ENCODE peak calls at places on chromosome 20, in eight cellular contexts. One of them, this sample, is unnamed.

GRCh38 chr20:2873747-2874041 is 413 bp downstream of the PTPRA start:
- DNase-seq in psoas muscle: no peak
- DNase-seq in adrenal gland: peak
- DNase-seq in astrocyte of the cerebellum: no peak
- DNase-seq in pancreas: peak
- DNase-seq in left ventricle myocardium inferior: peak
- DNase-seq in neural progenitor cell: peak
- DNase-seq in BJ: no peak
- DNase-seq in this sample: no peak

GRCh38 chr20:14935285-14935684 is 597.9 kb upstream of the FLRT3 start:
- DNase-seq in pancreas: no peak
- DNase-seq in psoas muscle: no peak
- DNase-seq in BJ: no peak
- DNase-seq in astrocyte of the cerebellum: no peak
- DNase-seq in adrenal gland: no peak
- DNase-seq in neural progenitor cell: no peak
- DNase-seq in left ventricle myocardium inferior: no peak
- DNase-seq in this sample: no peak

GRCh38 chr20:58817748-58818147 is 33.0 kb downstream of the GNAS-AS1 start:
- DNase-seq in BJ: no peak
- DNase-seq in psoas muscle: no peak
- DNase-seq in adrenal gland: no peak
- DNase-seq in astrocyte of the cerebellum: no peak
- DNase-seq in left ventricle myocardium inferior: no peak
- DNase-seq in pancreas: no peak
- DNase-seq in neural progenitor cell: no peak
- DNase-seq in this sample: no peak

GRCh38 chr20:54475334-54476287 is at the start of gene DOK5:
- DNase-seq in pancreas: no peak
- DNase-seq in astrocyte of the cerebellum: peak
- DNase-seq in adrenal gland: peak
- DNase-seq in left ventricle myocardium inferior: peak
- DNase-seq in BJ: no peak
- DNase-seq in neural progenitor cell: peak
- DNase-seq in psoas muscle: peak
- DNase-seq in this sample: peak

GRCh38 chr20:61558726-61559125 is 306.7 kb downstream of the CDH4 start:
- DNase-seq in adrenal gland: no peak
- DNase-seq in neural progenitor cell: peak
- DNase-seq in pancreas: no peak
- DNase-seq in BJ: no peak
- DNase-seq in astrocyte of the cerebellum: peak
- DNase-seq in psoas muscle: no peak
- DNase-seq in left ventricle myocardium inferior: no peak
- DNase-seq in this sample: peak

GRCh38 chr20:1868856-1869255 is 26.4 kb upstream of the SIRPA start:
- DNase-seq in neural progenitor cell: no peak
- DNase-seq in astrocyte of the cerebellum: no peak
- DNase-seq in adrenal gland: peak
- DNase-seq in pancreas: no peak
- DNase-seq in left ventricle myocardium inferior: no peak
- DNase-seq in psoas muscle: no peak
- DNase-seq in BJ: no peak
- DNase-seq in this sample: no peak

GRCh38 chr20:46401478-46401860 is 4.9 kb downstream of the ELMO2 start:
- DNase-seq in adrenal gland: no peak
- DNase-seq in BJ: no peak
- DNase-seq in neural progenitor cell: no peak
- DNase-seq in left ventricle myocardium inferior: no peak
- DNase-seq in pancreas: no peak
- DNase-seq in psoas muscle: no peak
- DNase-seq in astrocyte of the cerebellum: no peak
- DNase-seq in this sample: no peak

GRCh38 chr20:25227317-25227831 is 20.5 kb upstream of the PYGB start:
- DNase-seq in left ventricle myocardium inferior: no peak
- DNase-seq in psoas muscle: no peak
- DNase-seq in BJ: no peak
- DNase-seq in adrenal gland: no peak
- DNase-seq in neural progenitor cell: no peak
- DNase-seq in astrocyte of the cerebellum: no peak
- DNase-seq in pancreas: no peak
- DNase-seq in this sample: peak

GRCh38 chr20:34997171-34997570 is 41.5 kb downstream of the MYH7B start:
- DNase-seq in pancreas: no peak
- DNase-seq in left ventricle myocardium inferior: no peak
- DNase-seq in adrenal gland: peak
- DNase-seq in BJ: no peak
- DNase-seq in astrocyte of the cerebellum: no peak
- DNase-seq in psoas muscle: no peak
- DNase-seq in neural progenitor cell: no peak
- DNase-seq in this sample: no peak

GRCh38 chr20:17403496-17403895 is 127.7 kb downstream of the BFSP1 start:
- DNase-seq in adrenal gland: no peak
- DNase-seq in left ventricle myocardium inferior: no peak
- DNase-seq in astrocyte of the cerebellum: no peak
- DNase-seq in psoas muscle: no peak
- DNase-seq in neural progenitor cell: no peak
- DNase-seq in pancreas: no peak
- DNase-seq in BJ: no peak
- DNase-seq in this sample: no peak

GRCh38 chr20:61886721-61887658 is 178.7 kb downstream of the TAF4 start:
- DNase-seq in neural progenitor cell: peak
- DNase-seq in psoas muscle: peak
- DNase-seq in BJ: no peak
- DNase-seq in adrenal gland: peak
- DNase-seq in pancreas: peak
- DNase-seq in left ventricle myocardium inferior: no peak
- DNase-seq in astrocyte of the cerebellum: peak
- DNase-seq in this sample: peak

GRCh38 chr20:54173653-54174451 is at the start of gene CYP24A1:
- DNase-seq in neural progenitor cell: peak
- DNase-seq in BJ: no peak
- DNase-seq in adrenal gland: no peak
- DNase-seq in left ventricle myocardium inferior: no peak
- DNase-seq in psoas muscle: no peak
- DNase-seq in pancreas: no peak
- DNase-seq in astrocyte of the cerebellum: no peak
- DNase-seq in this sample: no peak

GRCh38 chr20:52948491-52948890 is 23.7 kb upstream of the TSHZ2 start:
- DNase-seq in left ventricle myocardium inferior: no peak
- DNase-seq in neural progenitor cell: no peak
- DNase-seq in psoas muscle: no peak
- DNase-seq in BJ: no peak
- DNase-seq in adrenal gland: no peak
- DNase-seq in pancreas: no peak
- DNase-seq in astrocyte of the cerebellum: no peak
- DNase-seq in this sample: no peak

GRCh38 chr20:50980851-50981713 is 22.5 kb downstream of the MOCS3 start:
- DNase-seq in left ventricle myocardium inferior: no peak
- DNase-seq in neural progenitor cell: peak
- DNase-seq in BJ: no peak
- DNase-seq in astrocyte of the cerebellum: peak
- DNase-seq in adrenal gland: peak
- DNase-seq in pancreas: peak
- DNase-seq in psoas muscle: no peak
- DNase-seq in this sample: peak

GRCh38 chr20:64261138-64261537 is 5.6 kb downstream of the PCMTD2 start:
- DNase-seq in adrenal gland: no peak
- DNase-seq in left ventricle myocardium inferior: no peak
- DNase-seq in astrocyte of the cerebellum: no peak
- DNase-seq in neural progenitor cell: no peak
- DNase-seq in psoas muscle: no peak
- DNase-seq in BJ: peak
- DNase-seq in pancreas: no peak
- DNase-seq in this sample: peak

GRCh38 chr20:51950926-51951325 is 148.6 kb upstream of the SALL4 start:
- DNase-seq in adrenal gland: no peak
- DNase-seq in neural progenitor cell: no peak
- DNase-seq in psoas muscle: no peak
- DNase-seq in left ventricle myocardium inferior: no peak
- DNase-seq in pancreas: no peak
- DNase-seq in BJ: no peak
- DNase-seq in astrocyte of the cerebellum: no peak
- DNase-seq in this sample: no peak

GRCh38 chr20:46293084-46293483 is 15.2 kb downstream of the CDH22 start:
- DNase-seq in left ventricle myocardium inferior: no peak
- DNase-seq in BJ: no peak
- DNase-seq in astrocyte of the cerebellum: peak
- DNase-seq in neural progenitor cell: peak
- DNase-seq in pancreas: no peak
- DNase-seq in psoas muscle: no peak
- DNase-seq in adrenal gland: no peak
- DNase-seq in this sample: peak

GRCh38 chr20:46348231-46348803 is 40.0 kb upstream of the CDH22 start:
- DNase-seq in astrocyte of the cerebellum: no peak
- DNase-seq in adrenal gland: no peak
- DNase-seq in pancreas: no peak
- DNase-seq in left ventricle myocardium inferior: no peak
- DNase-seq in neural progenitor cell: peak
- DNase-seq in psoas muscle: no peak
- DNase-seq in BJ: no peak
- DNase-seq in this sample: peak

GRCh38 chr20:23231561-23232218 is 118.9 kb upstream of the NXT1 start:
- DNase-seq in pancreas: no peak
- DNase-seq in neural progenitor cell: no peak
- DNase-seq in psoas muscle: no peak
- DNase-seq in astrocyte of the cerebellum: no peak
- DNase-seq in BJ: no peak
- DNase-seq in left ventricle myocardium inferior: no peak
- DNase-seq in adrenal gland: no peak
- DNase-seq in this sample: peak

GRCh38 chr20:37270586-37271420 is 9.2 kb upstream of the GHRH start:
- DNase-seq in neural progenitor cell: no peak
- DNase-seq in left ventricle myocardium inferior: no peak
- DNase-seq in BJ: no peak
- DNase-seq in adrenal gland: no peak
- DNase-seq in psoas muscle: no peak
- DNase-seq in pancreas: no peak
- DNase-seq in astrocyte of the cerebellum: no peak
- DNase-seq in this sample: no peak

GRCh38 chr20:25050501-25051350 is 7.2 kb downstream of the ACSS1 start:
- DNase-seq in adrenal gland: no peak
- DNase-seq in pancreas: no peak
- DNase-seq in left ventricle myocardium inferior: no peak
- DNase-seq in BJ: no peak
- DNase-seq in neural progenitor cell: no peak
- DNase-seq in astrocyte of the cerebellum: no peak
- DNase-seq in psoas muscle: peak
- DNase-seq in this sample: no peak

GRCh38 chr20:38275815-38276550 is 15.4 kb upstream of the KIAA1755 start:
- DNase-seq in psoas muscle: no peak
- DNase-seq in pancreas: no peak
- DNase-seq in astrocyte of the cerebellum: no peak
- DNase-seq in neural progenitor cell: no peak
- DNase-seq in adrenal gland: no peak
- DNase-seq in left ventricle myocardium inferior: no peak
- DNase-seq in BJ: peak
- DNase-seq in this sample: peak

GRCh38 chr20:11372831-11373230 is 544.9 kb upstream of the BTBD3 start:
- DNase-seq in adrenal gland: no peak
- DNase-seq in neural progenitor cell: no peak
- DNase-seq in astrocyte of the cerebellum: no peak
- DNase-seq in pancreas: no peak
- DNase-seq in BJ: no peak
- DNase-seq in left ventricle myocardium inferior: no peak
- DNase-seq in psoas muscle: no peak
- DNase-seq in this sample: no peak

GRCh38 chr20:57509665-57510237 is 15.2 kb downstream of the CTCFL start:
- DNase-seq in neural progenitor cell: peak
- DNase-seq in BJ: no peak
- DNase-seq in astrocyte of the cerebellum: no peak
- DNase-seq in left ventricle myocardium inferior: no peak
- DNase-seq in pancreas: no peak
- DNase-seq in psoas muscle: no peak
- DNase-seq in adrenal gland: no peak
- DNase-seq in this sample: no peak
- TF ChIP-seq CTCF in neural progenitor cell: peak
- TF ChIP-seq CTCF in BJ: peak
- TF ChIP-seq CTCF in astrocyte of the cerebellum: peak
- TF ChIP-seq CTCF in left ventricle myocardium inferior: peak
- TF ChIP-seq CTCF in pancreas: no peak
- TF ChIP-seq CTCF in psoas muscle: peak
- TF ChIP-seq CTCF in adrenal gland: peak
- TF ChIP-seq CTCF in this sample: peak

GRCh38 chr20:18705906-18706305 is 107.7 kb upstream of the SCP2D1 start:
- DNase-seq in astrocyte of the cerebellum: no peak
- DNase-seq in BJ: no peak
- DNase-seq in neural progenitor cell: no peak
- DNase-seq in pancreas: no peak
- DNase-seq in left ventricle myocardium inferior: no peak
- DNase-seq in psoas muscle: no peak
- DNase-seq in adrenal gland: no peak
- DNase-seq in this sample: peak
- H3K4me3 ChIP-seq in astrocyte of the cerebellum: no peak
- H3K4me3 ChIP-seq in BJ: no peak
- H3K4me3 ChIP-seq in neural progenitor cell: no peak
- H3K4me3 ChIP-seq in pancreas: no peak
- H3K4me3 ChIP-seq in left ventricle myocardium inferior: no peak
- H3K4me3 ChIP-seq in psoas muscle: no peak
- H3K4me3 ChIP-seq in adrenal gland: no peak
- H3K4me3 ChIP-seq in this sample: no peak

GRCh38 chr20:458766-459165 is 3.6 kb downstream of the TBC1D20 start:
- DNase-seq in pancreas: no peak
- DNase-seq in astrocyte of the cerebellum: no peak
- DNase-seq in neural progenitor cell: no peak
- DNase-seq in BJ: no peak
- DNase-seq in adrenal gland: no peak
- DNase-seq in left ventricle myocardium inferior: no peak
- DNase-seq in psoas muscle: no peak
- DNase-seq in this sample: no peak
- TF ChIP-seq CTCF in pancreas: no peak
- TF ChIP-seq CTCF in astrocyte of the cerebellum: no peak
- TF ChIP-seq CTCF in neural progenitor cell: no peak
- TF ChIP-seq CTCF in BJ: no peak
- TF ChIP-seq CTCF in adrenal gland: no peak
- TF ChIP-seq CTCF in left ventricle myocardium inferior: no peak
- TF ChIP-seq CTCF in psoas muscle: no peak
- TF ChIP-seq CTCF in this sample: no peak

DNA sequence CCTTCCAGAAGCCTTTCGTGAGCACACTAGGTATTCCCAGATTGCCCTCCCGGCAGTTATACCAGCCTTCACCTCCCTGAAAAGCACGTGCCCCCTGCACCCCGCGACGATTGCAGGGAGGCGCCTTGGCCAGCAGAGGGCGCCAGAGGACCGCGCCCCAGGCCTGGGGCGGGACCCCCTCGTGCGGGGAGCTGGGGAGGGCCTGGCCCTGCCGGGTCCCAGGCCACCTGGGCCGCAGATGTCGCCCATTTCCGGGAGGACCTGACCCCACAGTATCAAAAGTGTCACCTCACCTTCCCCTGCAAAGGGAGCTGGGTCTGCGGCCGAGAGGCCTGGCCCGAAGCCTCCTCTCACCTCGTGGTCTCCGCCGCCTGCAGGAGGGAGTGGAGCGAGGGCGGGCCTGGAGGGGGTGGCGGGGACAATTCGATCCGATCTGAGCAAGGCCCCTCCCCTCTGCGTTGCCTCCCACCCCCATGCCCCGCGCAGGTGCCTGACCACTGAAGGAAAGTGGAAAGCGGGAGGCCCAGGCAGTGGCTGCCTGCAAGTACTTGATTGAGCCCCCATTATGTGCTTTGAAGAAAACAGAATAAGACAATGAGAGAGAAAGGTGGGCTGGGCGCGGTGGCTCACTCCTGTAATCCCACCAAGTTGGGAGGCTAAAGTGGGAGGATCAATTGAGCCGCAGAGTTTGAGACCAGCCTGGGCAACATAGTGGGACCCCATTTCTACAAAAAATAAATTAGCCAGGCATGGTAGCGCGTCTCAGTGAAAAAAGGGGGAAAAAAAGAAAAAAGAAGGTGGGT is 3.5 kb upstream of the SNAI1 start:
- DNase-seq in left ventricle myocardium inferior: no peak
- DNase-seq in BJ: no peak
- DNase-seq in adrenal gland: peak
- DNase-seq in pancreas: peak
- DNase-seq in psoas muscle: peak
- DNase-seq in astrocyte of the cerebellum: no peak
- DNase-seq in neural progenitor cell: peak
- DNase-seq in this sample: no peak
- H3K4me3 ChIP-seq in left ventricle myocardium inferior: peak
- H3K4me3 ChIP-seq in BJ: peak
- H3K4me3 ChIP-seq in adrenal gland: no peak
- H3K4me3 ChIP-seq in pancreas: no peak
- H3K4me3 ChIP-seq in psoas muscle: peak
- H3K4me3 ChIP-seq in astrocyte of the cerebellum: peak
- H3K4me3 ChIP-seq in neural progenitor cell: peak
- H3K4me3 ChIP-seq in this sample: peak

This sample was measured in AG10803.